ENCODE peak calls at places on chromosomes 1 and 21, in nine cellular contexts. One of them, this sample, is unnamed.

GRCh38 chr1:203491664-203492485 is 2.1 kb upstream of the OPTC start:
- DNase-seq in amygdala: no peak
- DNase-seq in IMR-90: no peak
- DNase-seq in NCI-H1436 treated with DMSO at 0.1 percent for 48 hours: no peak
- DNase-seq in EL: no peak
- DNase-seq in brain microvascular endothelial cell: no peak
- DNase-seq in A549: no peak
- DNase-seq in bronchial epithelial cell: no peak
- DNase-seq in activated gamma-delta T cell treated with Interleukin-2 at 50 U/mL for 16 hours: no peak
- DNase-seq in this sample: peak

GRCh38 chr1:72777918-72778317 is 495.6 kb upstream of the NEGR1 start:
- DNase-seq in EL: peak
- DNase-seq in NCI-H1436 treated with DMSO at 0.1 percent for 48 hours: no peak
- DNase-seq in activated gamma-delta T cell treated with Interleukin-2 at 50 U/mL for 16 hours: no peak
- DNase-seq in A549: no peak
- DNase-seq in IMR-90: no peak
- DNase-seq in bronchial epithelial cell: no peak
- DNase-seq in amygdala: no peak
- DNase-seq in brain microvascular endothelial cell: peak
- DNase-seq in this sample: no peak

GRCh38 chr21:43808832-43809251 is 19.5 kb downstream of the RRP1 start:
- DNase-seq in NCI-H1436 treated with DMSO at 0.1 percent for 48 hours: no peak
- DNase-seq in brain microvascular endothelial cell: no peak
- DNase-seq in bronchial epithelial cell: peak
- DNase-seq in activated gamma-delta T cell treated with Interleukin-2 at 50 U/mL for 16 hours: no peak
- DNase-seq in amygdala: no peak
- DNase-seq in EL: no peak
- DNase-seq in IMR-90: no peak
- DNase-seq in A549: no peak
- DNase-seq in this sample: no peak

GRCh38 chr1:194004146-194004545 is 817.7 kb upstream of the B3GALT2 start:
- DNase-seq in brain microvascular endothelial cell: no peak
- DNase-seq in NCI-H1436 treated with DMSO at 0.1 percent for 48 hours: no peak
- DNase-seq in bronchial epithelial cell: no peak
- DNase-seq in IMR-90: no peak
- DNase-seq in activated gamma-delta T cell treated with Interleukin-2 at 50 U/mL for 16 hours: no peak
- DNase-seq in EL: no peak
- DNase-seq in A549: no peak
- DNase-seq in amygdala: no peak
- DNase-seq in this sample: no peak

GRCh38 chr1:204260601-204261197 is 46.9 kb upstream of the GOLT1A start:
- DNase-seq in amygdala: no peak
- DNase-seq in EL: no peak
- DNase-seq in bronchial epithelial cell: no peak
- DNase-seq in A549: no peak
- DNase-seq in activated gamma-delta T cell treated with Interleukin-2 at 50 U/mL for 16 hours: no peak
- DNase-seq in IMR-90: no peak
- DNase-seq in NCI-H1436 treated with DMSO at 0.1 percent for 48 hours: no peak
- DNase-seq in brain microvascular endothelial cell: no peak
- DNase-seq in this sample: no peak

GRCh38 chr1:205258313-205259176 is 30.8 kb downstream of the TMCC2 start:
- DNase-seq in bronchial epithelial cell: peak
- DNase-seq in amygdala: peak
- DNase-seq in EL: peak
- DNase-seq in brain microvascular endothelial cell: peak
- DNase-seq in activated gamma-delta T cell treated with Interleukin-2 at 50 U/mL for 16 hours: no peak
- DNase-seq in A549: peak
- DNase-seq in NCI-H1436 treated with DMSO at 0.1 percent for 48 hours: no peak
- DNase-seq in IMR-90: peak
- DNase-seq in this sample: no peak

GRCh38 chr1:224256642-224257041 is 73.3 kb downstream of the NVL start:
- DNase-seq in A549: no peak
- DNase-seq in NCI-H1436 treated with DMSO at 0.1 percent for 48 hours: no peak
- DNase-seq in activated gamma-delta T cell treated with Interleukin-2 at 50 U/mL for 16 hours: no peak
- DNase-seq in bronchial epithelial cell: no peak
- DNase-seq in IMR-90: no peak
- DNase-seq in EL: no peak
- DNase-seq in brain microvascular endothelial cell: no peak
- DNase-seq in amygdala: no peak
- DNase-seq in this sample: no peak

GRCh38 chr1:3393987-3394920 is 60.2 kb upstream of the ARHGEF16 start:
- DNase-seq in EL: no peak
- DNase-seq in amygdala: no peak
- DNase-seq in brain microvascular endothelial cell: no peak
- DNase-seq in IMR-90: no peak
- DNase-seq in bronchial epithelial cell: no peak
- DNase-seq in activated gamma-delta T cell treated with Interleukin-2 at 50 U/mL for 16 hours: no peak
- DNase-seq in A549: no peak
- DNase-seq in NCI-H1436 treated with DMSO at 0.1 percent for 48 hours: no peak
- DNase-seq in this sample: no peak

GRCh38 chr1:91754348-91754747 is 131.6 kb downstream of the TGFBR3 start:
- DNase-seq in bronchial epithelial cell: peak
- DNase-seq in amygdala: no peak
- DNase-seq in NCI-H1436 treated with DMSO at 0.1 percent for 48 hours: no peak
- DNase-seq in brain microvascular endothelial cell: no peak
- DNase-seq in activated gamma-delta T cell treated with Interleukin-2 at 50 U/mL for 16 hours: no peak
- DNase-seq in IMR-90: peak
- DNase-seq in EL: peak
- DNase-seq in A549: no peak
- DNase-seq in this sample: no peak

GRCh38 chr1:8396083-8396911 is 78.4 kb downstream of the SLC45A1 start:
- DNase-seq in amygdala: no peak
- DNase-seq in NCI-H1436 treated with DMSO at 0.1 percent for 48 hours: no peak
- DNase-seq in bronchial epithelial cell: no peak
- DNase-seq in activated gamma-delta T cell treated with Interleukin-2 at 50 U/mL for 16 hours: no peak
- DNase-seq in A549: no peak
- DNase-seq in IMR-90: peak
- DNase-seq in brain microvascular endothelial cell: peak
- DNase-seq in EL: peak
- DNase-seq in this sample: no peak

GRCh38 chr21:44510508-44511218 is 29.3 kb downstream of the KRTAP10-1 start:
- DNase-seq in EL: peak
- DNase-seq in IMR-90: no peak
- DNase-seq in activated gamma-delta T cell treated with Interleukin-2 at 50 U/mL for 16 hours: peak
- DNase-seq in NCI-H1436 treated with DMSO at 0.1 percent for 48 hours: no peak
- DNase-seq in A549: peak
- DNase-seq in bronchial epithelial cell: no peak
- DNase-seq in amygdala: no peak
- DNase-seq in brain microvascular endothelial cell: peak
- DNase-seq in this sample: peak

GRCh38 chr1:7646981-7647901 is 123.9 kb upstream of the VAMP3 start:
- DNase-seq in A549: peak
- DNase-seq in IMR-90: peak
- DNase-seq in NCI-H1436 treated with DMSO at 0.1 percent for 48 hours: no peak
- DNase-seq in brain microvascular endothelial cell: peak
- DNase-seq in amygdala: peak
- DNase-seq in bronchial epithelial cell: peak
- DNase-seq in activated gamma-delta T cell treated with Interleukin-2 at 50 U/mL for 16 hours: peak
- DNase-seq in EL: peak
- DNase-seq in this sample: peak

GRCh38 chr1:90396917-90397316 is 320.2 kb downstream of the BARHL2 start:
- DNase-seq in amygdala: no peak
- DNase-seq in A549: no peak
- DNase-seq in bronchial epithelial cell: no peak
- DNase-seq in NCI-H1436 treated with DMSO at 0.1 percent for 48 hours: no peak
- DNase-seq in IMR-90: no peak
- DNase-seq in brain microvascular endothelial cell: no peak
- DNase-seq in EL: no peak
- DNase-seq in activated gamma-delta T cell treated with Interleukin-2 at 50 U/mL for 16 hours: no peak
- DNase-seq in this sample: no peak

GRCh38 chr21:31293986-31294385 is 50.1 kb downstream of the TIAM1 start:
- DNase-seq in activated gamma-delta T cell treated with Interleukin-2 at 50 U/mL for 16 hours: no peak
- DNase-seq in EL: peak
- DNase-seq in amygdala: no peak
- DNase-seq in brain microvascular endothelial cell: peak
- DNase-seq in bronchial epithelial cell: peak
- DNase-seq in NCI-H1436 treated with DMSO at 0.1 percent for 48 hours: no peak
- DNase-seq in IMR-90: peak
- DNase-seq in A549: no peak
- DNase-seq in this sample: no peak

GRCh38 chr1:32651461-32652073 is 559 bp downstream of the RBBP4 start:
- DNase-seq in EL: no peak
- DNase-seq in brain microvascular endothelial cell: no peak
- DNase-seq in activated gamma-delta T cell treated with Interleukin-2 at 50 U/mL for 16 hours: no peak
- DNase-seq in NCI-H1436 treated with DMSO at 0.1 percent for 48 hours: no peak
- DNase-seq in IMR-90: no peak
- DNase-seq in amygdala: no peak
- DNase-seq in bronchial epithelial cell: no peak
- DNase-seq in A549: peak
- DNase-seq in this sample: no peak

GRCh38 chr1:56045062-56045461 is 534.3 kb downstream of the PLPP3 start:
- DNase-seq in brain microvascular endothelial cell: no peak
- DNase-seq in IMR-90: no peak
- DNase-seq in NCI-H1436 treated with DMSO at 0.1 percent for 48 hours: no peak
- DNase-seq in A549: no peak
- DNase-seq in bronchial epithelial cell: no peak
- DNase-seq in activated gamma-delta T cell treated with Interleukin-2 at 50 U/mL for 16 hours: no peak
- DNase-seq in EL: no peak
- DNase-seq in amygdala: no peak
- DNase-seq in this sample: no peak

GRCh38 chr1:36752891-36753361 is 270.2 kb upstream of the CSF3R start:
- DNase-seq in NCI-H1436 treated with DMSO at 0.1 percent for 48 hours: no peak
- DNase-seq in brain microvascular endothelial cell: no peak
- DNase-seq in EL: no peak
- DNase-seq in activated gamma-delta T cell treated with Interleukin-2 at 50 U/mL for 16 hours: no peak
- DNase-seq in bronchial epithelial cell: no peak
- DNase-seq in amygdala: no peak
- DNase-seq in IMR-90: no peak
- DNase-seq in A549: no peak
- DNase-seq in this sample: no peak

GRCh38 chr21:39715804-39716397 is 29.1 kb upstream of the IGSF5 start:
- DNase-seq in IMR-90: peak
- DNase-seq in amygdala: no peak
- DNase-seq in bronchial epithelial cell: peak
- DNase-seq in NCI-H1436 treated with DMSO at 0.1 percent for 48 hours: peak
- DNase-seq in brain microvascular endothelial cell: peak
- DNase-seq in EL: peak
- DNase-seq in A549: peak
- DNase-seq in activated gamma-delta T cell treated with Interleukin-2 at 50 U/mL for 16 hours: peak
- DNase-seq in this sample: peak

GRCh38 chr1:113021430-113022085 is 51.4 kb upstream of the LRIG2 start:
- DNase-seq in IMR-90: no peak
- DNase-seq in activated gamma-delta T cell treated with Interleukin-2 at 50 U/mL for 16 hours: no peak
- DNase-seq in amygdala: no peak
- DNase-seq in bronchial epithelial cell: peak
- DNase-seq in EL: peak
- DNase-seq in NCI-H1436 treated with DMSO at 0.1 percent for 48 hours: no peak
- DNase-seq in A549: no peak
- DNase-seq in brain microvascular endothelial cell: no peak
- DNase-seq in this sample: peak

GRCh38 chr21:26098758-26099157 is 71.8 kb downstream of the APP start:
- DNase-seq in NCI-H1436 treated with DMSO at 0.1 percent for 48 hours: no peak
- DNase-seq in activated gamma-delta T cell treated with Interleukin-2 at 50 U/mL for 16 hours: no peak
- DNase-seq in EL: no peak
- DNase-seq in IMR-90: peak
- DNase-seq in brain microvascular endothelial cell: no peak
- DNase-seq in A549: no peak
- DNase-seq in bronchial epithelial cell: peak
- DNase-seq in amygdala: no peak
- DNase-seq in this sample: no peak

GRCh38 chr1:21335750-21336168 is 45.5 kb upstream of the ECE1 start:
- DNase-seq in bronchial epithelial cell: peak
- DNase-seq in NCI-H1436 treated with DMSO at 0.1 percent for 48 hours: peak
- DNase-seq in A549: no peak
- DNase-seq in brain microvascular endothelial cell: no peak
- DNase-seq in IMR-90: no peak
- DNase-seq in activated gamma-delta T cell treated with Interleukin-2 at 50 U/mL for 16 hours: no peak
- DNase-seq in amygdala: no peak
- DNase-seq in EL: no peak
- DNase-seq in this sample: no peak

GRCh38 chr1:6860401-6860800 is 75.1 kb downstream of the CAMTA1 start:
- DNase-seq in activated gamma-delta T cell treated with Interleukin-2 at 50 U/mL for 16 hours: no peak
- DNase-seq in IMR-90: peak
- DNase-seq in bronchial epithelial cell: peak
- DNase-seq in EL: peak
- DNase-seq in brain microvascular endothelial cell: peak
- DNase-seq in amygdala: no peak
- DNase-seq in NCI-H1436 treated with DMSO at 0.1 percent for 48 hours: no peak
- DNase-seq in A549: no peak
- DNase-seq in this sample: no peak

GRCh38 chr1:112502827-112503226 is 5.9 kb upstream of the WNT2B start:
- DNase-seq in brain microvascular endothelial cell: no peak
- DNase-seq in amygdala: no peak
- DNase-seq in NCI-H1436 treated with DMSO at 0.1 percent for 48 hours: no peak
- DNase-seq in activated gamma-delta T cell treated with Interleukin-2 at 50 U/mL for 16 hours: no peak
- DNase-seq in bronchial epithelial cell: no peak
- DNase-seq in A549: no peak
- DNase-seq in IMR-90: no peak
- DNase-seq in EL: no peak
- DNase-seq in this sample: peak

GRCh38 chr1:67713071-67713806 is 28.2 kb downstream of the GADD45A start:
- DNase-seq in NCI-H1436 treated with DMSO at 0.1 percent for 48 hours: peak
- DNase-seq in activated gamma-delta T cell treated with Interleukin-2 at 50 U/mL for 16 hours: no peak
- DNase-seq in A549: peak
- DNase-seq in brain microvascular endothelial cell: peak
- DNase-seq in EL: peak
- DNase-seq in IMR-90: peak
- DNase-seq in amygdala: no peak
- DNase-seq in bronchial epithelial cell: peak
- DNase-seq in this sample: peak

This sample was measured in NCI-H2227 treated with DMSO at 0.1 percent for 48 hours.